ENCODE peak calls at places on chromosome 10, in four cellular contexts. N, X, Y and C are unnamed samples.

GRCh38 chr10:106573106-106573505 is 591.4 kb downstream of the SORCS1 start:
- DNase-seq in Y (no peak), N (no peak), X (no peak), C (no peak)

GRCh38 chr10:17062493-17063487 is 66.8 kb downstream of the CUBN start:
- DNase-seq in Y (no peak), N (peak), X (no peak), C (peak)

GRCh38 chr10:114937962-114938817 is at the start of gene TRUB1:
- DNase-seq in Y (peak), N (peak), X (peak), C (peak)

GRCh38 chr10:24762966-24763623 is 39.4 kb upstream of the ARHGAP21 start:
- DNase-seq in Y (no peak), X (no peak), N (peak), C (no peak)

GRCh38 chr10:130438861-130439260 is 302.7 kb downstream of the GLRX3 start:
- DNase-seq in Y (no peak), X (no peak), N (no peak), C (no peak)

GRCh38 chr10:79910344-79910743 is 38.6 kb downstream of the SFTPD start:
- DNase-seq in X (no peak), N (no peak), Y (no peak), C (no peak)

GRCh38 chr10:101818958-101819633 is 852 bp upstream of the OGA start:
- DNase-seq in X (no peak), Y (peak), N (no peak), C (no peak)

GRCh38 chr10:110500515-110500905 is 2.8 kb downstream of the DUSP5 start:
- DNase-seq in X (no peak), Y (no peak), N (no peak), C (no peak)

GRCh38 chr10:112981553-112981952 is 31.5 kb downstream of the TCF7L2 start:
- DNase-seq in N (no peak), Y (no peak), X (no peak), C (no peak)

GRCh38 chr10:76311752-76312699 is 880.6 kb downstream of the LRMDA start:
- DNase-seq in N (peak), X (peak), Y (peak), C (no peak)

GRCh38 chr10:89163265-89163995 is 43.7 kb downstream of the CH25H start:
- DNase-seq in N (no peak), Y (no peak), X (peak), C (peak)

GRCh38 chr10:126907423-126907970 is 2.3 kb downstream of the DOCK1 start:
- DNase-seq in X (no peak), N (no peak), Y (no peak), C (no peak)

GRCh38 chr10:27741173-27742091 is 4.2 kb downstream of the MKX start:
- DNase-seq in N (no peak), Y (no peak), X (peak), C (no peak)

GRCh38 chr10:70728328-70728727 is 56.0 kb downstream of the ADAMTS14 start:
- DNase-seq in X (no peak), N (no peak), Y (no peak), C (no peak)

GRCh38 chr10:7475046-7475860 is 64.4 kb upstream of the SFMBT2 start:
- DNase-seq in X (peak), Y (no peak), N (no peak), C (no peak)

GRCh38 chr10:71627956-71628355 is 91.6 kb downstream of the C10orf105 start:
- DNase-seq in X (no peak), N (no peak), Y (no peak), C (no peak)

GRCh38 chr10:104642311-104643022 is 1.4 kb downstream of the SORCS3 start:
- DNase-seq in Y (peak), X (no peak), N (peak), C (no peak)

GRCh38 chr10:48606530-48607355 is 1.9 kb upstream of the ARHGAP22 start:
- DNase-seq in Y (no peak), N (no peak), X (peak), C (no peak)

GRCh38 chr10:69335063-69335587 is 56.8 kb downstream of the HK1 start:
- DNase-seq in X (peak), Y (peak), N (no peak), C (no peak)

GRCh38 chr10:47152861-47153349 is 147.1 kb upstream of the GDF10 start:
- DNase-seq in Y (peak), N (peak), X (no peak), C (no peak)

GRCh38 chr10:46283217-46283944 is 3.4 kb upstream of the ANTXRL start:
- DNase-seq in X (peak), Y (no peak), N (no peak), C (peak)

GRCh38 chr10:637771-638195 is 51.7 kb downstream of the DIP2C start:
- DNase-seq in Y (no peak), X (no peak), N (no peak), C (peak)

GRCh38 chr10:122861724-122862161 is 16.1 kb upstream of the CUZD1 start:
- DNase-seq in X (no peak), N (peak), Y (no peak), C (no peak)

GRCh38 chr10:25048463-25048862 is 32.1 kb downstream of the THNSL1 start:
- DNase-seq in X (no peak), Y (no peak), N (no peak), C (no peak)

GRCh38 chr10:35606423-35606822 is 1.3 kb downstream of the GJD4 start:
- DNase-seq in X (no peak), N (no peak), Y (no peak), C (no peak)

GRCh38 chr10:18713077-18713476 is 53.8 kb downstream of the ARL5B start:
- DNase-seq in N (peak), X (no peak), Y (no peak), C (no peak)

GRCh38 chr10:112526130-112526529 is 79.1 kb downstream of the VTI1A start:
- DNase-seq in N (no peak), X (no peak), Y (no peak), C (no peak)

GRCh38 chr10:89301721-89302445 is at the start of gene IFIT2:
- DNase-seq in Y (no peak), N (peak), X (peak), C (no peak)

GRCh38 chr10:80684217-80684616 is 146.5 kb downstream of the SH2D4B start:
- DNase-seq in X (no peak), Y (peak), N (peak), C (no peak)

GRCh38 chr10:66394287-66395063 is 531.4 kb upstream of the LRRTM3 start:
- DNase-seq in Y (no peak), X (no peak), N (no peak), C (no peak)

GRCh38 chr10:46541735-46542566 is 14.5 kb downstream of the GPRIN2 start:
- DNase-seq in N (peak), Y (no peak), X (peak), C (peak)

GRCh38 chr10:5211696-5212095 is 15.1 kb downstream of the AKR1C4 start:
- DNase-seq in X (no peak), Y (no peak), N (no peak), C (no peak)

GRCh38 chr10:35274511-35275060 is 61.7 kb upstream of the CCNY start:
- DNase-seq in N (no peak), Y (no peak), X (no peak), C (no peak)

GRCh38 chr10:3852147-3852904 is 67.3 kb upstream of the KLF6 start:
- DNase-seq in N (peak), Y (peak), X (peak), C (peak)
- TF ChIP-seq POLR2A in N (no peak), Y (peak), X (peak), C (no peak)

DNA sequence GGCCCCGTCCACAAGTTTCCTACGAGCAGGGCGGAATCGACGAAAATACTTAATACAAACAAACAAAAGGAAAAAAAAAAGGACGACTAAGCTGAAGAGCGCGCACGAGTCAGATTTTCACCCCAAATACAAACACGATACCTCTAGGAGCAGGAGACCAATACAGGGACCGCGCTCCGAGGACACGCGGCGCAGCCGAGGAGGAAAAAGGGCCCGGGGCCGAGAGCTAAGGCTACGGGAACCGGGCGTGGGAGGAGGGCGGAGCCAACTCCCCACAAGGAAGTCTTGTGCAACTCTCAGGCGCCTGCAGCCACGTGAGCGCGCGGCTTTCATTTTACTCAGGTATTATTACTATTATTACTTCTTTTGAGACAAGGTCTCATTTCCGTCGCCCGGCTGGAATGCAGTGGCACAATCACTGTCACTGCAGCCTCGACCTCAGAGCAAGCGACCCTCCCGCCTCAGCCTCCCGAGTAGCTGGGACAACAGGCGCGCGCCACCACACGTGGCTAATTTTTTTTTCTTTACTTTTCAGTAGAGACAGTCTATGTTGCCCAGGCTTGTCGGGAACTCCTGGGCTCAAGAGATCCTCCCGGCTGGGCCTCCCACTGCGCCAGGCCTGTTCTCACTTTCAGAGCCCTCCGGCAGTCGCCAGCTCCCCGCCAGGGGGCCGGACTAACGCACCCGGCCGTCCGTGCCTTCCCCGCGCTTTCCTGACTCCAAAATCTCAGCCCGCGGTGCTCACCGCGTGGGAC is 1.2 kb downstream of the HNRNPF start:
- DNase-seq in N (peak), Y (peak), X (peak), C (peak)
- TF ChIP-seq POLR2A in N (peak), Y (peak), X (peak), C (no peak)

GRCh38 chr10:44982114-44982460 is 3.5 kb upstream of the DEPP1 start:
- DNase-seq in X (peak), Y (no peak), N (no peak), C (peak)
- TF ChIP-seq POLR2A in X (no peak), Y (no peak), N (no peak), C (no peak)

GRCh38 chr10:100575781-100576635 is 40.3 kb downstream of the HIF1AN start:
- DNase-seq in Y (no peak), X (no peak), N (no peak), C (no peak)
- TF ChIP-seq POLR2A in Y (no peak), X (no peak), N (no peak), C (no peak)